ENCODE peak calls at places on chromosomes 13 and 19, in four cellular contexts. R, P, M and E are unnamed samples.

GRCh38 chr19:16871870-16872269 is 16.9 kb upstream of the F2RL3 start:
- DNase-seq in P (no peak), R (peak), M (no peak), E (no peak)

GRCh38 chr19:12838893-12839656 is 760 bp downstream of the MAST1 start:
- DNase-seq in P (no peak), R (no peak), M (no peak), E (no peak)

GRCh38 chr13:109191422-109191821 is 562.0 kb downstream of the MYO16 start:
- DNase-seq in R (peak), M (no peak), P (no peak), E (no peak)

GRCh38 chr13:109818891-109819290 is 32.5 kb upstream of the IRS2 start:
- DNase-seq in M (no peak), P (no peak), R (no peak), E (no peak)

GRCh38 chr13:43285891-43286602 is 262.7 kb downstream of the DNAJC15 start:
- DNase-seq in R (no peak), P (no peak), M (peak), E (no peak)

GRCh38 chr19:18599485-18599884 is 7.1 kb downstream of the CRLF1 start:
- DNase-seq in M (no peak), R (no peak), P (no peak), E (no peak)

GRCh38 chr13:23578411-23579071 is 8.3 kb downstream of the TNFRSF19 start:
- DNase-seq in M (peak), P (peak), R (peak), E (peak)

GRCh38 chr13:89380101-89380500 is 1708.9 kb downstream of the SLITRK5 start:
- DNase-seq in M (peak), R (no peak), P (no peak), E (no peak)

GRCh38 chr13:114151565-114152284 is 19.3 kb upstream of the RASA3 start:
- DNase-seq in M (peak), R (no peak), P (no peak), E (peak)

GRCh38 chr19:47427241-47428176 is 8.2 kb upstream of the MEIS3 start:
- DNase-seq in M (peak), P (peak), R (no peak), E (peak)